ENCODE peak calls at places on chromosome 12, in ten cellular contexts. U, S, O, Z, L, K, H, T, C and E are unnamed samples.

GRCh38 chr12:123388218-123388947 is 4.5 kb downstream of the KMT5A start:
- DNase-seq in U (peak), S (peak), O (peak), Z (peak), L (peak), K (peak), H (peak), T (no peak), C (peak), E (peak)

GRCh38 chr12:89951050-89951693 is 242.5 kb upstream of the ATP2B1 start:
- DNase-seq in U (peak), S (peak), O (peak), Z (no peak), L (peak), K (no peak), H (no peak), T (peak), C (no peak), E (peak)

GRCh38 chr12:15278816-15279658 is 43.3 kb upstream of the PTPRO start:
- DNase-seq in U (no peak), S (peak), O (peak), Z (no peak), L (peak), K (peak), H (peak), T (no peak), C (peak), E (peak)

GRCh38 chr12:41277019-41277770 is 89.1 kb downstream of the PDZRN4 start:
- DNase-seq in U (peak), S (peak), O (peak), Z (no peak), L (peak), K (no peak), H (no peak), T (peak), C (no peak), E (peak)

GRCh38 chr12:76346798-76347420 is 1.3 kb downstream of the BBS10 start:
- DNase-seq in U (no peak), S (peak), O (peak), Z (peak), L (peak), K (no peak), H (no peak), T (peak), C (peak), E (peak)

GRCh38 chr12:79897617-79898016 is 37.3 kb downstream of the PPP1R12A start:
- DNase-seq in U (no peak), S (peak), O (peak), Z (no peak), L (peak), K (no peak), H (no peak), T (peak), C (no peak), E (peak)

GRCh38 chr12:111598637-111599458 is at the start of gene ATXN2:
- DNase-seq in U (peak), S (peak), O (no peak), Z (no peak), L (peak), K (peak), H (peak), T (no peak), C (peak), E (no peak)

GRCh38 chr12:64102339-64102738 is 119.8 kb downstream of the KICS2 start:
- DNase-seq in U (no peak), S (no peak), O (no peak), Z (no peak), L (peak), K (no peak), H (no peak), T (no peak), C (no peak), E (no peak)

GRCh38 chr12:111304642-111305071 is 64.2 kb downstream of the PHETA1 start:
- DNase-seq in U (no peak), S (peak), O (peak), Z (no peak), L (no peak), K (no peak), H (no peak), T (no peak), C (no peak), E (peak)

GRCh38 chr12:47652491-47653234 is 53.2 kb downstream of the RPAP3 start:
- DNase-seq in U (no peak), S (no peak), O (no peak), Z (no peak), L (no peak), K (peak), H (no peak), T (no peak), C (peak), E (no peak)

GRCh38 chr12:563250-563781 is 99.9 kb downstream of the NINJ2 start:
- DNase-seq in U (no peak), S (no peak), O (no peak), Z (no peak), L (peak), K (no peak), H (no peak), T (no peak), C (no peak), E (no peak)

GRCh38 chr12:21725731-21726130 is 48.8 kb downstream of the KCNJ8 start:
- DNase-seq in U (no peak), S (peak), O (peak), Z (no peak), L (no peak), K (no peak), H (no peak), T (no peak), C (no peak), E (no peak)

GRCh38 chr12:82047480-82047879 is 288.3 kb upstream of the PPFIA2 start:
- DNase-seq in U (no peak), S (peak), O (no peak), Z (no peak), L (peak), K (no peak), H (no peak), T (no peak), C (no peak), E (no peak)

GRCh38 chr12:46459881-46460545 is 87.4 kb upstream of the SLC38A2 start:
- DNase-seq in U (no peak), S (no peak), O (no peak), Z (no peak), L (no peak), K (peak), H (no peak), T (no peak), C (no peak), E (no peak)

GRCh38 chr12:49929581-49929980 is 21.0 kb upstream of the AQP2 start:
- DNase-seq in U (no peak), S (no peak), O (no peak), Z (no peak), L (no peak), K (no peak), H (no peak), T (no peak), C (no peak), E (no peak)

GRCh38 chr12:57719777-57720605 is 18.6 kb downstream of the AGAP2 start:
- DNase-seq in U (no peak), S (no peak), O (no peak), Z (no peak), L (no peak), K (no peak), H (peak), T (no peak), C (no peak), E (no peak)

DNA sequence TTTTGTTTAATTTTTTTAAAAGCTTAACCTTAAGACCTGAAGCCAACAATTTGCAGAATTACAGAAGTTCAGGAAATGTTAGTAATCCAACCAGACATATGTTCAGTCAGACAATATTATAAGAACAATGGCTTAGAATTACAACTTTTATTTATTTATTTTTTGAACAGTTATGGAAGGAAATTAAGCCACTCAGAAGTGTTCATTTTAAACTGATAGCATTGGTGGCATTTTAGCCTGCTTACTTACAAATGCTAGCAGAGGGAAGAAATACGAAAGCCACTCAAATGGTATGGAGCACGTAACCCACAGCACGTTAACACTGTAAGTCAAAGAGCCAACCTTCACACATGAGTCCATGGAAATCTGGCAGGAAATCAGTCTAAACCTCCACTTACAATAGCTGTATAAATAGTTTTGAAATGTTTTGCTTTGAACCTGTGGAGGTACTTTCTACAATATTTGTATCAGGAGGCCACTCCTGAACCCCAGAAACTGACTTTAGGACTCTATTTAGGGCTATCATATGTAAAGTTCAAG is 102.4 kb downstream of the ITPR2 start:
- DNase-seq in U (no peak), S (no peak), O (no peak), Z (no peak), L (no peak), K (no peak), H (no peak), T (no peak), C (no peak), E (no peak)
- H3K4me3 ChIP-seq in U (no peak), S (no peak), O (no peak), Z (no peak), L (no peak), K (no peak), H (no peak), T (no peak), C (no peak), E (no peak)

DNA sequence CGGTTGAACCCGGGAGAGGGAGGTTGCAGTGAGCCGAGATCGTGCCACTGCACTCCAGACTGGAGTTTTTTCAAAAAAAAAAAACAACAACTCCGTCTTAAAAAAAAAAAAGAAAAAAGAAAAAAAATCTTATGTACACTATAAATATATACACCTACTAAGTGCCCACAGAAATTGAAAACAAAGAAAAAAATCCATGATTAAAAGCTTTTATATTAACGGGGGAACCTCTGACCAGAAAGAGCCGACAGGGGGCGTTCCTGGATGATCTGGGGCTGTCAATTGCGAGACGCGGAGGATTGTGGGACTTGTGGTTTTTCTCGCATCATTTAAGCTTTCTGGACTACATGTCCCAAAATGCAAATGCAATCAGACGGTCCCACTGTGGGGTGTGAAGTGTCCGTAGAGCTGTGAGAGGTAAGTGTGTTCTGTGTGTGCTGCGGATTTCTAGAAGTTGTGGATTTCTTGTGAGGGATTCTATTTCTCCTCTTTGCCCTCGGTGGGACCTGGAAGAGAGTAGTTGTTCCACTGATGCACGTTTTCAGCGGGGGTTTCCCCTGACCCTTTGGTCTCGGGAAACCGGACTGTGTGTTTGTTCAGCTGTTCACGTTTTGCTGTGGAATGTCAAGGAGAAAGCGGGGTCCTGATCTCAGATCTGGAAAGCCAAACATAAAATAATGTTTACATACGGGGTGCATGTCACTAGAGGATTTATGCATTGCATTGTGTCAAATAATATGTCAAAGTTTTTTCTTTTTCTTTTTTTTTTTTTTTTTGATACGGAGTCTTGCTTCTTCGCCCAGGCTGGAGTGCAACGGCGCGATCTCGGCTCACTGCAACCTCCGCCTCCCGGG is at the start of gene SIRT4:
- DNase-seq in U (peak), S (peak), O (peak), Z (peak), L (peak), K (peak), H (peak), T (peak), C (peak), E (peak)
- TF ChIP-seq CTCF in U (peak), S (peak), O (peak), Z (peak), L (peak), K (peak), H (no peak), T (peak), C (peak), E (peak)

DNA sequence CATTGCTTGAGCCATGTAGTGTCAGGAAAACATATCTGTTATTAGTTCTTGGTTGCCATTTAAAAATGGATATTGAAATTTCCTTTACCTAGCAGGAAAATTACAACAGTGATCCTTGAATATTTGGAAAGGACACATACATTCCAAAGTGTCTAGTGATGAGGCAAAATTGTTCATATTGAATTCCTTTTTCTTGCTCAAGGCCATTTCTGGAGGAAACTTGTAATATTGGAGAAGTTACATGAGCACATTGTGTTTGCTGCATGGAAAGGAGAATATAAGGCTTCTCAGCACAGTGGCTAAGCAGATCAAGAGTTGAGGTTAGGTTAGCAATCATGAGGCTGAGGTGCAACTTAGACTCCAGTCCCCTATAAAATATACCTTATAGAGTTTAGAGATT is 121.9 kb downstream of the PDE3A start:
- DNase-seq in U (no peak), S (peak), O (no peak), Z (no peak), L (peak), K (no peak), H (no peak), T (no peak), C (no peak), E (peak)
- H3K4me3 ChIP-seq in U (no peak), S (no peak), O (no peak), Z (no peak), L (no peak), K (no peak), H (no peak), T (no peak), C (no peak), E (no peak)

DNA sequence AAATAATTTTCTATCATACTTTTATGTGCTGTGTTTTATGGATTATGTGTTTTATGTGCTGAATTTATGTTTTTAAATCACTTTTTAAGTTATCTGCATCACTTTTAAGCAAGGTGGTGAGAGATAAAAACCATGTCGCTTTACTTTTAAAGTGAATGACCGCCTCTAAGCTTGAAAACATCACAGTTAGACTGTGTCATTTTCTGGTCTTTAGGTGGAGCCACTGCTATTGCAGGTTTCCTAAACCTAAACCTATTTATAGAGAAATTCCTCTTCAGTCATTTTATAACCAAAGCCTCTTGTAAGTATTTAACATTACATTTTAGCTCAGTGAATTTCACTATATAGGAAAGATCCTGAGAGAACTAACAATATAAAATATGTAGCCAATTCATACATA is 21.0 kb upstream of the MDM2 start:
- DNase-seq in U (no peak), S (no peak), O (no peak), Z (no peak), L (no peak), K (no peak), H (no peak), T (no peak), C (no peak), E (peak)
- TF ChIP-seq CTCF in U (no peak), S (peak), O (peak), Z (no peak), L (no peak), K (no peak), H (no peak), T (no peak), C (no peak), E (no peak)

GRCh38 chr12:110111476-110112334 is 12.5 kb upstream of the IFT81 start:
- DNase-seq in U (no peak), S (no peak), O (no peak), Z (no peak), L (no peak), K (no peak), H (peak), T (no peak), C (no peak), E (no peak)

GRCh38 chr12:110108309-110109036 is 15.7 kb upstream of the IFT81 start:
- DNase-seq in U (peak), S (no peak), O (no peak), Z (no peak), L (no peak), K (peak), H (no peak), T (no peak), C (no peak), E (no peak)

GRCh38 chr12:110112335-110112660 is 11.9 kb upstream of the IFT81 start:
- DNase-seq in U (no peak), S (no peak), O (no peak), Z (no peak), L (no peak), K (no peak), H (peak), T (no peak), C (no peak), E (no peak)

GRCh38 chr12:110109037-110109836 is 14.9 kb upstream of the IFT81 start:
- DNase-seq in U (peak), S (peak), O (peak), Z (no peak), L (peak), K (peak), H (peak), T (peak), C (peak), E (peak)

GRCh38 chr12:110109837-110110535 is 14.2 kb upstream of the IFT81 start:
- DNase-seq in U (no peak), S (peak), O (no peak), Z (no peak), L (no peak), K (no peak), H (no peak), T (no peak), C (no peak), E (no peak)
- H3K4me3 ChIP-seq in U (peak), S (no peak), O (no peak), Z (no peak), L (peak), K (no peak), H (no peak), T (no peak), C (peak), E (no peak)

DNA sequence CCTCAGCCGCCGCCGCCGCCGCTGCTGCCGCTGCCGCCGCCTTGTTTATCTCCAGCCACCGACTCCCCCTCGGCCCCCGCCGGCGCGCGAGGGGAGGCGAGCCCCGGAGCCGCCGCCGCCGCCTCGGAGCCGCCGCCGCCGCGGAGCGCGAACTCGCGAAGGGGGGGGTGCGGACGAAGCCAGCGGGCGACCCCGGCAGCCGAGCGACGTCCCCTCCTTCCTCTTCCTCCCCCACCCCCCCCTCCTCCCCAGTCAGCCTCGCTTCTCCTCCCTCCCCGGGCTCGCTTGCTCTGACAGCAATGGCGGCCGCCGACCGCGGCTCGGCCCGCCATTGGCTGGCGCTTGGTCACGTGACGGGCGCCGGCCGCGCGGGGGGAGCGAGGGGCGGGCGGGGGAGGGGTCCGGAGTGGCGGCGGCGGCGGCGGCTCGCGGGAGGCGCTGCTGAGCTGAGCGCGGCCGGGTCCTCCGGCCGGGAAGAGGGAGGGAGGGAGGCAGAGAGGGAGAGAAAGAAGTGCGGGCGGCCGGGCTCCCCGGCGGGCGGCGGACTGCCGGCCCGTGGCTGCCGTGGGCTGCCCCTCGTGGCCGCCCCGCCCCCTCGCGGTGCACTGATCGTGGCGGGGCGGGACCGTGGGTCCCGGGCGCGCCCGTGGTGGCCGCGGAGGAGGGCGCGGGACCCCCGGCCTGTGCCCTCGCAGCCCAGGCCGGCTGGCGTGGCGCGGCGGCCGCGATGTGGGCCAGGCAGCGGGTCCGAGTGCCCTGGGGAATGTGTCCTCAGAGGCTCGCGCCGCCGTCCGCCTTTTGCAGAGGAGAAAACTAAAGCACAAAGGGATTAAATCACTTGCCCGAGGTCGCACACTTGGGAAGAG is at the start of gene MED13L:
- DNase-seq in U (peak), S (peak), O (peak), Z (peak), L (peak), K (peak), H (peak), T (no peak), C (peak), E (peak)
- TF ChIP-seq CTCF in U (peak), S (peak), O (peak), Z (peak), L (peak), K (peak), H (no peak), T (no peak), C (no peak), E (no peak)